ENCODE peak calls at places on chromosomes 4 and X, in six cellular contexts. One of them, this sample, is unnamed.

GRCh38 chr4:98586634-98587354 is 71.6 kb downstream of the TSPAN5 start:
- DNase-seq in left ventricle myocardium inferior: no peak
- DNase-seq in cardiac muscle cell: no peak
- DNase-seq in CD8-positive, alpha-beta T cell: no peak
- DNase-seq in adipocyte: no peak
- DNase-seq in endothelial cell of umbilical vein: no peak
- DNase-seq in this sample: no peak

GRCh38 chrX:10729000-10729399 is 108.6 kb upstream of the MID1 start:
- DNase-seq in left ventricle myocardium inferior: no peak
- DNase-seq in cardiac muscle cell: no peak
- DNase-seq in CD8-positive, alpha-beta T cell: no peak
- DNase-seq in adipocyte: no peak
- DNase-seq in endothelial cell of umbilical vein: no peak
- DNase-seq in this sample: no peak

GRCh38 chr4:86108834-86109233 is 251.0 kb downstream of the MAPK10 start:
- DNase-seq in left ventricle myocardium inferior: no peak
- DNase-seq in cardiac muscle cell: no peak
- DNase-seq in CD8-positive, alpha-beta T cell: no peak
- DNase-seq in adipocyte: no peak
- DNase-seq in endothelial cell of umbilical vein: no peak
- DNase-seq in this sample: no peak

GRCh38 chrX:41923257-41923924 is at the start of gene CASK:
- DNase-seq in left ventricle myocardium inferior: peak; percentile 92
- DNase-seq in cardiac muscle cell: peak; percentile 95
- DNase-seq in CD8-positive, alpha-beta T cell: peak; percentile 74
- DNase-seq in adipocyte: peak; percentile 95
- DNase-seq in endothelial cell of umbilical vein: peak; percentile 91
- DNase-seq in this sample: peak; percentile 90

GRCh38 chrX:24877854-24878650 is 137.7 kb downstream of the ARX start:
- DNase-seq in left ventricle myocardium inferior: no peak
- DNase-seq in cardiac muscle cell: no peak
- DNase-seq in CD8-positive, alpha-beta T cell: no peak
- DNase-seq in adipocyte: no peak
- DNase-seq in endothelial cell of umbilical vein: no peak
- DNase-seq in this sample: no peak

GRCh38 chr4:121096629-121097028 is 24.3 kb upstream of the NDNF start:
- DNase-seq in left ventricle myocardium inferior: no peak
- DNase-seq in cardiac muscle cell: peak; percentile 58
- DNase-seq in CD8-positive, alpha-beta T cell: no peak
- DNase-seq in adipocyte: peak; percentile 88
- DNase-seq in endothelial cell of umbilical vein: peak; percentile 37
- DNase-seq in this sample: peak; percentile 25

GRCh38 chr4:4663028-4663427 is 121.2 kb upstream of the STX18 start:
- DNase-seq in left ventricle myocardium inferior: no peak
- DNase-seq in cardiac muscle cell: peak; percentile 38
- DNase-seq in CD8-positive, alpha-beta T cell: no peak
- DNase-seq in adipocyte: peak; percentile 34
- DNase-seq in endothelial cell of umbilical vein: peak; percentile 7
- DNase-seq in this sample: no peak

GRCh38 chrX:12197030-12197429 is 58.8 kb downstream of the FRMPD4 start:
- DNase-seq in left ventricle myocardium inferior: no peak
- DNase-seq in cardiac muscle cell: peak; percentile 63
- DNase-seq in CD8-positive, alpha-beta T cell: no peak
- DNase-seq in adipocyte: no peak
- DNase-seq in endothelial cell of umbilical vein: no peak
- DNase-seq in this sample: no peak

GRCh38 chrX:45584717-45585116 is 384.0 kb upstream of the DIPK2B start:
- DNase-seq in left ventricle myocardium inferior: no peak
- DNase-seq in cardiac muscle cell: no peak
- DNase-seq in CD8-positive, alpha-beta T cell: no peak
- DNase-seq in adipocyte: no peak
- DNase-seq in endothelial cell of umbilical vein: no peak
- DNase-seq in this sample: no peak

GRCh38 chr4:84070293-84070692 is 428.8 kb downstream of the NKX6-1 start:
- DNase-seq in left ventricle myocardium inferior: no peak
- DNase-seq in cardiac muscle cell: no peak
- DNase-seq in CD8-positive, alpha-beta T cell: no peak
- DNase-seq in adipocyte: no peak
- DNase-seq in endothelial cell of umbilical vein: no peak
- DNase-seq in this sample: no peak

GRCh38 chr4:165826166-165826565 is 46.9 kb upstream of the TLL1 start:
- DNase-seq in left ventricle myocardium inferior: no peak
- DNase-seq in cardiac muscle cell: no peak
- DNase-seq in CD8-positive, alpha-beta T cell: no peak
- DNase-seq in adipocyte: no peak
- DNase-seq in endothelial cell of umbilical vein: no peak
- DNase-seq in this sample: no peak

GRCh38 chrX:68929332-68930150 is 100.7 kb downstream of the EFNB1 start:
- DNase-seq in left ventricle myocardium inferior: peak; percentile 19
- DNase-seq in cardiac muscle cell: peak; percentile 82
- DNase-seq in CD8-positive, alpha-beta T cell: no peak
- DNase-seq in adipocyte: peak; percentile 58
- DNase-seq in endothelial cell of umbilical vein: peak; percentile 57
- DNase-seq in this sample: no peak

GRCh38 chrX:21723097-21723496 is 34.8 kb downstream of the SMPX start:
- DNase-seq in left ventricle myocardium inferior: no peak
- DNase-seq in cardiac muscle cell: no peak
- DNase-seq in CD8-positive, alpha-beta T cell: no peak
- DNase-seq in adipocyte: peak; percentile 6
- DNase-seq in endothelial cell of umbilical vein: no peak
- DNase-seq in this sample: no peak

GRCh38 chr4:159239534-159239933 is 136.7 kb downstream of the RAPGEF2 start:
- DNase-seq in left ventricle myocardium inferior: no peak
- DNase-seq in cardiac muscle cell: no peak
- DNase-seq in CD8-positive, alpha-beta T cell: no peak
- DNase-seq in adipocyte: no peak
- DNase-seq in endothelial cell of umbilical vein: no peak
- DNase-seq in this sample: no peak
- H3K4me1 ChIP-seq in left ventricle myocardium inferior: peaks cover 79% of the 10 kb centered on the region
- H3K4me1 ChIP-seq in cardiac muscle cell: peaks cover 10% of the 10 kb centered on the region
- H3K4me1 ChIP-seq in CD8-positive, alpha-beta T cell: no peaks in the 10 kb centered on the region
- H3K4me1 ChIP-seq in adipocyte: peaks cover 10% of the 10 kb centered on the region
- H3K4me1 ChIP-seq in endothelial cell of umbilical vein: peaks cover 11% of the 10 kb centered on the region
- H3K4me1 ChIP-seq in this sample: peaks cover 7% of the 10 kb centered on the region

DNA sequence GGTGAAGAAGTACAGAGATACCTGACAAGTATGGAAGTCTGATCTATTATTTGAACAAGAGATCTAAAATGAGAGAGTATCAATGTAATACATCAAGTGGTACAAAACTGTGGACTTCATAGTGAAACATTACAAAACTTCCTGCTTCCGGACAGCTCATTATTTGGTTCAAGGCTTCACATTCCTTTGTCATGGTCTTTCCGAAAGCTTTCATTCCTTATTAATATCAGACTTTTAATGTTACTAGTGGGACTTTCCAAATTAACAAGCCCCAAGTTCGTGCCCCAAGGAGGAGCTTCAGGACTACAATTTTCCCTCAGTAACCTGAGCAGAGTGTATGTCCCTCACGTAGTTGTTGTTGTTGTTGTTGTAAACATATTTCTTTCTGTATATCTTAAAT is 1.2 kb downstream of the CHIC2 start:
- DNase-seq in left ventricle myocardium inferior: no peak
- DNase-seq in cardiac muscle cell: peak; percentile 62
- DNase-seq in CD8-positive, alpha-beta T cell: no peak
- DNase-seq in adipocyte: peak; percentile 76
- DNase-seq in endothelial cell of umbilical vein: peak; percentile 81
- DNase-seq in this sample: peak; percentile 44
- H3K4me1 ChIP-seq in left ventricle myocardium inferior: peaks cover 89% of the 10 kb centered on the region
- H3K4me1 ChIP-seq in cardiac muscle cell: peaks cover 35% of the 10 kb centered on the region
- H3K4me1 ChIP-seq in CD8-positive, alpha-beta T cell: peaks cover 40% of the 10 kb centered on the region
- H3K4me1 ChIP-seq in adipocyte: peaks cover 63% of the 10 kb centered on the region
- H3K4me1 ChIP-seq in endothelial cell of umbilical vein: peaks cover 63% of the 10 kb centered on the region
- H3K4me1 ChIP-seq in this sample: peaks cover 57% of the 10 kb centered on the region

GRCh38 chr4:73844352-73844751 is 7.9 kb downstream of the CXCL6 start:
- DNase-seq in left ventricle myocardium inferior: no peak
- DNase-seq in cardiac muscle cell: peak; percentile 70
- DNase-seq in CD8-positive, alpha-beta T cell: no peak
- DNase-seq in adipocyte: peak; percentile 55
- DNase-seq in endothelial cell of umbilical vein: peak; percentile 57
- DNase-seq in this sample: no peak

GRCh38 chr4:73842696-73843095 is 6.2 kb downstream of the CXCL6 start:
- DNase-seq in left ventricle myocardium inferior: no peak
- DNase-seq in cardiac muscle cell: no peak
- DNase-seq in CD8-positive, alpha-beta T cell: no peak
- DNase-seq in adipocyte: no peak
- DNase-seq in endothelial cell of umbilical vein: no peak
- DNase-seq in this sample: no peak

GRCh38 chr4:73844806-73845205 is 8.3 kb upstream of the PF4V1 start:
- DNase-seq in left ventricle myocardium inferior: no peak
- DNase-seq in cardiac muscle cell: no peak
- DNase-seq in CD8-positive, alpha-beta T cell: no peak
- DNase-seq in adipocyte: no peak
- DNase-seq in endothelial cell of umbilical vein: no peak
- DNase-seq in this sample: no peak

GRCh38 chr4:73841243-73841925 is 4.9 kb downstream of the CXCL6 start:
- DNase-seq in left ventricle myocardium inferior: no peak
- DNase-seq in cardiac muscle cell: peak; percentile 48
- DNase-seq in CD8-positive, alpha-beta T cell: no peak
- DNase-seq in adipocyte: no peak
- DNase-seq in endothelial cell of umbilical vein: peak; percentile 39
- DNase-seq in this sample: no peak

GRCh38 chr4:73843369-73843768 is 6.9 kb downstream of the CXCL6 start:
- DNase-seq in left ventricle myocardium inferior: no peak
- DNase-seq in cardiac muscle cell: no peak
- DNase-seq in CD8-positive, alpha-beta T cell: no peak
- DNase-seq in adipocyte: no peak
- DNase-seq in endothelial cell of umbilical vein: no peak
- DNase-seq in this sample: no peak
- H3K4me1 ChIP-seq in left ventricle myocardium inferior: no peaks in the 10 kb centered on the region
- H3K4me1 ChIP-seq in cardiac muscle cell: no peaks in the 10 kb centered on the region
- H3K4me1 ChIP-seq in CD8-positive, alpha-beta T cell: no peaks in the 10 kb centered on the region
- H3K4me1 ChIP-seq in adipocyte: peaks cover 17% of the 10 kb centered on the region
- H3K4me1 ChIP-seq in endothelial cell of umbilical vein: peaks cover 30% of the 10 kb centered on the region
- H3K4me1 ChIP-seq in this sample: no peaks in the 10 kb centered on the region

DNA sequence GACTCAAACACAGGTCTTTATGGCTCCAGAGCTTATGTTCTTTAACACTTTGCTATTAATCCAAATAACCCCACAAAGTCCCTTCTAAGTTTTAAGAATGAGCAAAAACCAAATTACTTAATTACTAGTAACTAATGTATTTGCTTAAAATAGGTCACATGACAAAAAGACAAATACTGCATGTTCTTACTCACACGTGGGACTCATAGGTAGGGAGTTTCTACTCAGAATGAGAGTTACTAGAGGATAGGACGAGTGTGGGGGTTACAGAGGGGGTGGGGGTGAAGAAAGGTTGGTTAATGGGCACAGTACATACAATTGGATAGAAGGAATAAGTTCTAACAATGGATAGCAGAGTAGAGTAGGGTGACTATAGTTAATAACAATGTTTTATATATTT is 5.8 kb downstream of the RPS6KA3 start:
- DNase-seq in left ventricle myocardium inferior: no peak
- DNase-seq in cardiac muscle cell: no peak
- DNase-seq in CD8-positive, alpha-beta T cell: no peak
- DNase-seq in adipocyte: no peak
- DNase-seq in endothelial cell of umbilical vein: no peak
- DNase-seq in this sample: no peak
- H3K4me1 ChIP-seq in left ventricle myocardium inferior: peaks cover 46% of the 10 kb centered on the region
- H3K4me1 ChIP-seq in cardiac muscle cell: no peaks in the 10 kb centered on the region
- H3K4me1 ChIP-seq in CD8-positive, alpha-beta T cell: peaks cover 54% of the 10 kb centered on the region
- H3K4me1 ChIP-seq in adipocyte: peaks cover 14% of the 10 kb centered on the region
- H3K4me1 ChIP-seq in endothelial cell of umbilical vein: peaks cover 17% of the 10 kb centered on the region
- H3K4me1 ChIP-seq in this sample: peaks cover 77% of the 10 kb centered on the region

GRCh38 chr4:94216394-94216793 is 8.7 kb downstream of the SMARCAD1 start:
- DNase-seq in left ventricle myocardium inferior: no peak
- DNase-seq in cardiac muscle cell: no peak
- DNase-seq in CD8-positive, alpha-beta T cell: no peak
- DNase-seq in adipocyte: no peak
- DNase-seq in endothelial cell of umbilical vein: no peak
- DNase-seq in this sample: no peak

GRCh38 chr4:94208918-94209317 is 1.3 kb downstream of the SMARCAD1 start:
- DNase-seq in left ventricle myocardium inferior: no peak
- DNase-seq in cardiac muscle cell: no peak
- DNase-seq in CD8-positive, alpha-beta T cell: no peak
- DNase-seq in adipocyte: no peak
- DNase-seq in endothelial cell of umbilical vein: no peak
- DNase-seq in this sample: no peak

DNA sequence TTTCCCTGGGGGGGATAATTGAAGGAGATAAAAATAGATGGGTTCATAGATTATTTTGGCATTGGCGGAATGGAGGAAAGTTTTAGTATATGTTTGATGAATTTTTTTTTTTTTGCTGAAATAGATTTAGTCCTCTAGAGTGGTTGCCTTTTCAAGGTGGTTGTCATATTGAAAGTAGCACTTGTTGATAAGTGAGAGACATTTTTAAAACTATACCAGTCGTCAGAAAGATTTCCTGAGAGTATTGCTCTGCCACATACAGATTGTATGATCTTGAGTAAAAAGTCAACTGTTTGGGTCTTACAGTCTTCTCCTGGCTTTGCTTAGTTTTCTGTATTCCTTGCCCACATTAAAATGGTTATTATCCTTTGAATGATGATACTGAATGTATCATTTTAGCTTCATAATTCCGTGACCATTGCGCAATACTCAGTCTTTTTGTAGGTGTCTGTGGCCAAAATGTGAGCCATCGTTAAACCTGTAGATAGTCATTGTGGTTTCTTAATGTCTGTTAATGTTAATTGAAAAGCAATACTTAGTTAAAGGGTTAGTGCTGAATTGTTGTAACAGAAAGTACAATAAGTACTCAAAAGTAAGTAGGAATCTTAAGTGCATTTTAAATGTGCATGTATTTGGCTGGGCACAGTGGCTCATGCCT is 7.2 kb downstream of the SMARCAD1 start:
- DNase-seq in left ventricle myocardium inferior: no peak
- DNase-seq in cardiac muscle cell: no peak
- DNase-seq in CD8-positive, alpha-beta T cell: no peak
- DNase-seq in adipocyte: no peak
- DNase-seq in endothelial cell of umbilical vein: no peak
- DNase-seq in this sample: no peak
- H3K4me1 ChIP-seq in left ventricle myocardium inferior: peaks cover 15% of the 10 kb centered on the region
- H3K4me1 ChIP-seq in cardiac muscle cell: no peaks in the 10 kb centered on the region
- H3K4me1 ChIP-seq in CD8-positive, alpha-beta T cell: peaks cover under 1% of the 10 kb centered on the region
- H3K4me1 ChIP-seq in adipocyte: peaks cover 3% of the 10 kb centered on the region
- H3K4me1 ChIP-seq in endothelial cell of umbilical vein: peaks cover 2% of the 10 kb centered on the region
- H3K4me1 ChIP-seq in this sample: peaks cover 32% of the 10 kb centered on the region

GRCh38 chr4:74108457-74109115 is 9.6 kb upstream of the CXCL2 start:
- DNase-seq in left ventricle myocardium inferior: no peak
- DNase-seq in cardiac muscle cell: no peak
- DNase-seq in CD8-positive, alpha-beta T cell: no peak
- DNase-seq in adipocyte: no peak
- DNase-seq in endothelial cell of umbilical vein: no peak
- DNase-seq in this sample: no peak
- H3K4me1 ChIP-seq in left ventricle myocardium inferior: peaks cover 65% of the 10 kb centered on the region
- H3K4me1 ChIP-seq in cardiac muscle cell: no peaks in the 10 kb centered on the region
- H3K4me1 ChIP-seq in CD8-positive, alpha-beta T cell: no peaks in the 10 kb centered on the region
- H3K4me1 ChIP-seq in adipocyte: peaks cover 73% of the 10 kb centered on the region
- H3K4me1 ChIP-seq in endothelial cell of umbilical vein: peaks cover 44% of the 10 kb centered on the region
- H3K4me1 ChIP-seq in this sample: no peaks in the 10 kb centered on the region

GRCh38 chr4:147829401-147830101 is 97.7 kb downstream of the ARHGAP10 start:
- DNase-seq in left ventricle myocardium inferior: peak; percentile 56
- DNase-seq in cardiac muscle cell: peak; percentile 86
- DNase-seq in CD8-positive, alpha-beta T cell: no peak
- DNase-seq in adipocyte: peak; percentile 77
- DNase-seq in endothelial cell of umbilical vein: no peak
- DNase-seq in this sample: no peak
- H3K4me1 ChIP-seq in left ventricle myocardium inferior: peaks cover 80% of the 10 kb centered on the region
- H3K4me1 ChIP-seq in cardiac muscle cell: peaks cover 4% of the 10 kb centered on the region
- H3K4me1 ChIP-seq in CD8-positive, alpha-beta T cell: no peaks in the 10 kb centered on the region
- H3K4me1 ChIP-seq in adipocyte: peaks cover 59% of the 10 kb centered on the region
- H3K4me1 ChIP-seq in endothelial cell of umbilical vein: peaks cover 36% of the 10 kb centered on the region
- H3K4me1 ChIP-seq in this sample: no peaks in the 10 kb centered on the region